ENCODE peak calls at places on chromosomes 3 and 15, in eight cellular contexts. J is OCI-LY7; F is stimulated activated CD4-positive, alpha-beta T cell treated with anti-CD3 and anti-CD28 coated beads, Interleukin-15, amount 100 ng/mL, for 24 hours; P is GM04504; X is left cardiac atrium; R is AG09309; K is KG1; E is stimulated activated CD8-positive, alpha-beta memory T cell treated with anti-CD3 and anti-CD28 coated beads, Interleukin-12 subunit alpha, Interleukin-12 subunit beta, amount 100 ng/mL, for 4 hours. I is an unnamed sample.

GRCh38 chr15:30992073-30992363 is 590 bp upstream of the MTMR10 start:
- DNase-seq in K (no peak), X (no peak), P (no peak), F (no peak), E (no peak), R (no peak), J (no peak), I (no peak)

GRCh38 chr15:22948056-22948455 is 32.1 kb downstream of the CYFIP1 start:
- DNase-seq in E (no peak), P (no peak), F (no peak), J (no peak), K (no peak), R (no peak), X (no peak), I (no peak)

GRCh38 chr3:59480486-59480995 is 430.7 kb upstream of the CFAP20DC start:
- DNase-seq in E (no peak), R (peak), X (no peak), K (no peak), P (peak), F (no peak), J (no peak), I (no peak)

GRCh38 chr15:56744701-56745683 is 11.7 kb upstream of the ZNF280D start:
- DNase-seq in F (no peak), P (no peak), K (no peak), E (no peak), R (no peak), J (no peak), X (no peak), I (no peak)

GRCh38 chr3:45528429-45528828 is 66.1 kb upstream of the LIMD1 start:
- DNase-seq in J (no peak), P (no peak), K (no peak), X (no peak), F (peak), E (no peak), R (no peak), I (no peak)

GRCh38 chr3:183554377-183554776 is 1.1 kb downstream of the KLHL6 start:
- DNase-seq in K (no peak), E (no peak), P (no peak), R (no peak), F (no peak), J (peak), X (no peak), I (peak)

GRCh38 chr3:139123377-139124095 is 78.8 kb upstream of the PRR23C start:
- DNase-seq in J (no peak), F (no peak), P (no peak), X (no peak), E (no peak), K (no peak), R (no peak), I (no peak)

GRCh38 chr3:64353256-64353655 is 128.0 kb upstream of the PRICKLE2 start:
- DNase-seq in J (no peak), X (no peak), K (no peak), P (no peak), E (no peak), F (no peak), R (no peak), I (no peak)

GRCh38 chr15:98043160-98044059 is 82.9 kb downstream of the ARRDC4 start:
- DNase-seq in R (no peak), F (no peak), P (no peak), K (no peak), E (no peak), J (no peak), X (no peak), I (no peak)

GRCh38 chr15:76730262-76730661 is 174.9 kb downstream of the SCAPER start:
- DNase-seq in K (no peak), E (no peak), F (no peak), J (no peak), P (peak), X (no peak), R (peak), I (no peak)

GRCh38 chr15:77553257-77553656 is 79.5 kb downstream of the LINGO1 start:
- DNase-seq in F (no peak), P (no peak), E (no peak), X (no peak), K (no peak), J (no peak), R (no peak), I (no peak)

GRCh38 chr3:127682576-127682975 is 9.8 kb downstream of the ABTB1 start:
- DNase-seq in P (no peak), J (no peak), E (no peak), R (no peak), K (no peak), X (no peak), F (no peak), I (no peak)

GRCh38 chr3:81352867-81353266 is 408.6 kb downstream of the GBE1 start:
- DNase-seq in F (no peak), J (no peak), P (peak), E (no peak), R (no peak), K (no peak), X (peak), I (peak)

GRCh38 chr3:169052465-169053302 is 610.8 kb downstream of the MECOM start:
- DNase-seq in E (no peak), K (no peak), F (no peak), J (no peak), P (no peak), X (no peak), R (no peak), I (no peak)

GRCh38 chr3:110576962-110577361 is 494.7 kb upstream of the NECTIN3 start:
- DNase-seq in X (no peak), R (peak), P (peak), J (no peak), F (no peak), K (no peak), E (no peak), I (no peak)

GRCh38 chr3:141407043-141407442 is 38.7 kb downstream of the ZBTB38 start:
- DNase-seq in F (no peak), R (peak), K (no peak), J (no peak), E (no peak), X (no peak), P (peak), I (no peak)

GRCh38 chr3:57709559-57709958 is 16.7 kb upstream of the DENND6A start:
- DNase-seq in E (no peak), J (no peak), P (no peak), K (no peak), R (no peak), X (no peak), F (no peak), I (no peak)

GRCh38 chr15:50049871-50050270 is 69.2 kb downstream of the ATP8B4 start:
- DNase-seq in J (no peak), K (no peak), P (peak), F (no peak), X (no peak), R (peak), E (no peak), I (no peak)

GRCh38 chr3:154148541-154148940 is 27.4 kb downstream of the ARHGEF26 start:
- DNase-seq in J (no peak), E (no peak), F (no peak), R (no peak), P (no peak), K (no peak), X (no peak), I (no peak)

GRCh38 chr3:24048843-24049242 is 103.8 kb downstream of the NR1D2 start:
- DNase-seq in F (no peak), X (no peak), P (no peak), E (no peak), J (no peak), R (peak), K (no peak), I (no peak)

GRCh38 chr3:124760601-124761000 is 30.3 kb downstream of the UMPS start:
- DNase-seq in E (no peak), K (no peak), R (no peak), F (no peak), X (no peak), P (peak), J (no peak), I (no peak)

GRCh38 chr15:38671675-38672141 is 107.1 kb upstream of the RASGRP1 start:
- DNase-seq in E (peak), R (no peak), F (peak), P (no peak), X (no peak), K (no peak), J (peak), I (peak)

GRCh38 chr3:176359211-176359610 is 838.1 kb downstream of the TBL1XR1 start:
- DNase-seq in J (no peak), X (no peak), F (no peak), K (no peak), R (no peak), P (no peak), E (no peak), I (no peak)

GRCh38 chr15:70049701-70050445 is 47.8 kb downstream of the TLE3 start:
- DNase-seq in E (no peak), P (no peak), K (no peak), F (no peak), J (no peak), R (no peak), X (no peak), I (no peak)

GRCh38 chr15:41561777-41562145 is 2.7 kb downstream of the TYRO3 start:
- DNase-seq in E (no peak), J (no peak), P (no peak), K (no peak), R (no peak), X (peak), F (no peak), I (no peak)

GRCh38 chr3:136838641-136839555 is 20.0 kb downstream of the SLC35G2 start:
- DNase-seq in J (no peak), F (no peak), P (no peak), K (no peak), E (no peak), R (no peak), X (no peak), I (peak)

GRCh38 chr3:16012086-16012485 is 162.4 kb upstream of the GALNT15 start:
- DNase-seq in P (peak), X (no peak), K (no peak), R (no peak), J (no peak), E (no peak), F (no peak), I (no peak)

GRCh38 chr15:68404056-68404798 is 27.7 kb downstream of the ITGA11 start:
- DNase-seq in K (no peak), F (no peak), R (no peak), X (no peak), J (no peak), E (no peak), P (no peak), I (peak)

GRCh38 chr3:100205161-100205560 is 55.6 kb upstream of the TBC1D23 start:
- DNase-seq in X (no peak), R (no peak), P (no peak), K (no peak), E (no peak), F (no peak), J (no peak), I (no peak)

GRCh38 chr3:124177070-124177469 is 185.1 kb upstream of the ROPN1 start:
- DNase-seq in R (no peak), J (no peak), X (no peak), E (no peak), K (no peak), F (no peak), P (no peak), I (no peak)

GRCh38 chr3:192215-192929 is 4.2 kb upstream of the CHL1 start:
- DNase-seq in R (no peak), X (no peak), K (no peak), F (no peak), P (no peak), E (no peak), J (no peak), I (no peak)

GRCh38 chr3:45497963-45498362 is 96.6 kb upstream of the LIMD1 start:
- DNase-seq in X (no peak), F (no peak), K (no peak), P (no peak), J (no peak), E (no peak), R (no peak), I (no peak)

GRCh38 chr15:62482715-62483429 is 317.8 kb upstream of the C2CD4B start:
- DNase-seq in P (no peak), X (no peak), E (no peak), J (peak), K (no peak), F (peak), R (peak), I (peak)

GRCh38 chr3:186255703-186256331 is 106.2 kb downstream of the DGKG start:
- DNase-seq in K (peak), F (peak), P (no peak), E (no peak), J (peak), R (no peak), X (no peak), I (peak)

GRCh38 chr3:74630602-74631001 is 16.1 kb upstream of the CNTN3 start:
- DNase-seq in F (no peak), J (no peak), R (peak), P (no peak), X (no peak), K (no peak), E (no peak), I (no peak)

GRCh38 chr15:89828324-89829145 is 13.9 kb upstream of the ANPEP start:
- DNase-seq in K (no peak), R (no peak), J (no peak), E (no peak), P (peak), F (no peak), X (peak), I (no peak)

GRCh38 chr15:92650256-92650655 is 5.3 kb downstream of the FAM174B start:
- DNase-seq in K (no peak), E (no peak), J (no peak), F (no peak), R (no peak), X (no peak), P (no peak), I (no peak)

GRCh38 chr3:143648708-143649107 is 199.6 kb downstream of the SLC9A9 start:
- DNase-seq in J (no peak), X (no peak), P (no peak), R (no peak), E (no peak), K (no peak), F (no peak), I (peak)

GRCh38 chr3:188296761-188297689 is 143.1 kb downstream of the LPP start:
- DNase-seq in K (no peak), P (peak), E (no peak), J (peak), X (peak), F (no peak), R (peak), I (no peak)